ENCODE peak calls at places on chromosomes 13 and 19, in four cellular contexts. H, Y, P and O are unnamed samples.

GRCh38 chr13:98496966-98497365 is 79.9 kb downstream of the STK24 start:
- DNase-seq in Y (no peak), H (no peak), P (no peak), O (no peak)

GRCh38 chr13:30301827-30302226 is 5.5 kb downstream of the KATNAL1 start:
- DNase-seq in Y (no peak), P (no peak), H (no peak), O (no peak)

GRCh38 chr19:35767288-35768081 is 7.9 kb upstream of the ARHGAP33 start:
- DNase-seq in Y (no peak), H (no peak), P (no peak), O (no peak)

GRCh38 chr13:95296326-95296939 is 4.8 kb downstream of the ABCC4 start:
- DNase-seq in P (peak; percentile 39), Y (no peak), H (peak; percentile 73), O (no peak)

GRCh38 chr13:31914843-31915242 is 116.7 kb upstream of the FRY start:
- DNase-seq in P (no peak), Y (no peak), H (no peak), O (no peak)

GRCh38 chr19:19250196-19250801 is 22.8 kb downstream of the TM6SF2 start:
- DNase-seq in H (no peak), P (no peak), Y (no peak), O (no peak)

GRCh38 chr19:54626757-54627156 is 3.5 kb upstream of the LILRB1 start:
- DNase-seq in P (no peak), Y (no peak), H (no peak), O (no peak)

GRCh38 chr13:30796833-30797601 is 61.7 kb downstream of the ALOX5AP start:
- DNase-seq in P (peak; percentile 58), Y (no peak), H (no peak), O (peak; percentile 42)

GRCh38 chr13:38899581-38899980 is 91.0 kb downstream of the STOML3 start:
- DNase-seq in Y (no peak), P (no peak), H (no peak), O (no peak)

GRCh38 chr13:62875118-62875640 is 1459.5 kb upstream of the PCDH20 start:
- DNase-seq in H (no peak), Y (no peak), P (peak; percentile 0), O (no peak)

GRCh38 chr13:36490055-36490454 is 57.8 kb downstream of the CCNA1 start:
- DNase-seq in H (no peak), Y (no peak), P (no peak), O (no peak)

GRCh38 chr13:43305416-43305815 is 282.0 kb downstream of the DNAJC15 start:
- DNase-seq in P (peak; percentile 42), H (no peak), Y (no peak), O (no peak)

GRCh38 chr19:55441692-55442321 is 1.3 kb downstream of the SHISA7 start:
- DNase-seq in P (no peak), Y (no peak), H (no peak), O (no peak)

GRCh38 chr19:43504426-43505185 is at the start of gene PHLDB3:
- DNase-seq in P (no peak), H (peak; percentile 61), Y (peak; percentile 69), O (no peak)

GRCh38 chr19:30686911-30687566 is 314.9 kb downstream of the ZNF536 start:
- DNase-seq in Y (no peak), P (no peak), H (no peak), O (no peak)
- H3K4me3 ChIP-seq in Y (no peak overlapping the region), P (no peak overlapping the region), H (no peak overlapping the region), O (no peak overlapping the region)

DNA sequence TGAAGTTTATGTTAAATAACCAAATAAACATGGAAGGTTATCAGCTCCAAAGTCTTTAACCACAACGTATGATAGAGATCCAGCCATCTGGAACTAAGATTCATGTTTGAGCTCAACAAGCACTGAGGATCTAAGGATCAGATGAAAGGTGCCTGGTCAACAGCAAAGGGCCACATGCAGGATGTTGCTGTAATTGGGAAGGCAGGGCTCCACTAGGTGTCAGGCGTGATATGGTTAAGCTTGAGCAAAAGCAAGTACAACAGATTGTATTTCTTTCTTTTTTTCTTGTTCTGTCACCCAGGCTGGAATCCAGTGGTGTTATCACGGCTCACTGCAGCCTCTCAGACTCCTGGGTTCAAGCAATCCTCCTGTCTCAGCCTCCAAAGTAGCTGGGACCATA is 12.0 kb downstream of the EBPL start:
- DNase-seq in H (no peak), P (peak; percentile 20), Y (no peak), O (no peak)
- TF ChIP-seq CTCF in H (no peak), P (peak; percentile 17), Y (no peak), O (peak; percentile 53)

DNA sequence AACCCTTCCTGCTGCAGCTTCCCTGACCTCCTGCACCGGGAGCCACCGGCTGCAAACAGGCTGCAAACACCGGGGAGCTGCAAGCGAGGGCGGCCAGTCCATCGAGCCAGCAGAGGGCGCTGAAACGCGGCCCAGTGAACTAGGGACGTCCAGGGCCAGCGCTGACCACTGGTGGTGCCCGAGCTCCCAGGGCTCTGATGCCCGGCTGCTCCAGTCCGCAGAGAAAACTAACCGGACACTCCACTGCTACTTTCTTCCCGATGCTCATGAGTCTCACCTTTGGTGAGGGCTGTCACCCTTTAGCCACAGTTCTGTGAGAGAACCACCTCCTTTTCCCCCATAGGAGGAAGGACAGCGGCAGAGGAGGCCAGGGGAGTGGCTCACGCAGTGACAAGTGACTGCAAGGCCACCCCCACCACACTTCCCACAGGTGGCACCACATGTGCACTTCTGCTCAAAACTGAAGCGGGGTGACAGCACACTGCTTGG is 82.8 kb upstream of the MTIF3 start:
- DNase-seq in Y (peak; percentile 84), H (peak; percentile 87), P (peak; percentile 82), O (no peak)
- H3K4me3 ChIP-seq in Y (no peak overlapping the region), H (peak overlapping the region; percentile 3), P (no peak overlapping the region), O (no peak overlapping the region)

GRCh38 chr19:3073931-3074595 is 11.8 kb upstream of the TLE5 start:
- DNase-seq in H (no peak), Y (no peak), P (peak; percentile 45), O (no peak)
- TF ChIP-seq CTCF in H (no peak), Y (no peak), P (peak; percentile 33), O (peak; percentile 29)

GRCh38 chr19:45358213-45358792 is 12.1 kb downstream of the ERCC2 start:
- DNase-seq in H (no peak), P (no peak), Y (no peak), O (no peak)
- H3K4me3 ChIP-seq in H (no peak overlapping the region), P (no peak overlapping the region), Y (no peak overlapping the region), O (no peak overlapping the region)

GRCh38 chr19:6767357-6768235 is at the start of gene SH2D3A:
- DNase-seq in P (peak; percentile 53), Y (peak; percentile 78), H (peak; percentile 98), O (peak; percentile 90)

GRCh38 chr19:6767081-6767356 is 216 bp downstream of the SH2D3A start:
- DNase-seq in H (peak; percentile 73), Y (no peak), P (no peak), O (no peak)

GRCh38 chr19:6768236-6768785 is 1.1 kb upstream of the SH2D3A start:
- DNase-seq in P (no peak), H (no peak), Y (no peak), O (no peak)

GRCh38 chr19:6765738-6766356 is 1.4 kb downstream of the SH2D3A start:
- DNase-seq in P (no peak), H (peak; percentile 94), Y (no peak), O (no peak)

DNA sequence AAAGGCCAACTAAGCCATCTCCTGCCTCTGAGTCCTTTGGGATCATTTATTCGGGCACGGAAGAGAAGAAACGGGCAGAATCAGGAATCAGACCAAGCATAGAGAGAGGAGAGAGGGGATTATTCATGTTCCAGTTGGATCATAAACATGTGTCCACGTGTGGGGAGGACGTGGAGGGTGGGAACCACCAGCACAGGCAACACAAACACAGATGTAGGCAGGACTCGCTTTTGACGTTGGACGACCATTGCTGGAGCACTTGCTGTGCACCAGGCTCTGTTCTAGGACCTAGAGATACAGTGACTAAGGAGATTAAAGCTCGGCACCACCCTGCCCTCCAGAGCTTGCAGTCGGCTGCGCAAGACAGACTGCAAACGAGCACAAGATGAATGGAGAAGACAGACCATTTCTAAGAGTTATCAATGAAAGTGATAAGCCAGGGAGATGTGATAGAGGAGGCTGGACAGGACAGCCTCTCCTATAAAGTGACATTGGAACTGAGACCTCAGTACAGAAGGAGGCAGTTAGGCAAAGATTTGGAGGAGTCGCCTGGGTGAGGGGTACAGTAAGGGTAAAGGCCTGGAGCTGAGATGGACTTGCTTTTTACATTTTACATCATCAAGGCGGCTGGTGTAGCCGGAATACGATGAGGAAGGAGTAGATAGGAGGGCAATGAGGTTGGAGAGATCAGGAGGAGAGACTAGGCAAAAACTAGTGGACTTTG is 716 bp downstream of the SH2D3A start:
- DNase-seq in Y (no peak), H (no peak), P (no peak), O (no peak)
- TF ChIP-seq CTCF in Y (no peak), H (no peak), P (no peak), O (no peak)